ENCODE peak calls at places on chromosomes 7 and 10, in six cellular contexts. One of them, this sample, is unnamed.

GRCh38 chr10:104089621-104090020 is 3.9 kb upstream of the COL17A1 start:
- DNase-seq in trophoblast cell: no peak
- DNase-seq in psoas muscle: no peak
- DNase-seq in uterus: no peak
- DNase-seq in spleen: no peak
- DNase-seq in RWPE1: no peak
- DNase-seq in this sample: no peak

GRCh38 chr10:33113111-33113856 is 155.3 kb upstream of the ITGB1 start:
- DNase-seq in uterus: no peak
- DNase-seq in psoas muscle: no peak
- DNase-seq in trophoblast cell: no peak
- DNase-seq in RWPE1: no peak
- DNase-seq in spleen: no peak
- DNase-seq in this sample: no peak

GRCh38 chr10:84008878-84009277 is 130.4 kb upstream of the GHITM start:
- DNase-seq in uterus: no peak
- DNase-seq in RWPE1: peak
- DNase-seq in spleen: no peak
- DNase-seq in trophoblast cell: peak
- DNase-seq in psoas muscle: no peak
- DNase-seq in this sample: no peak

GRCh38 chr7:10475940-10476641 is 497.6 kb upstream of the PHF14 start:
- DNase-seq in spleen: no peak
- DNase-seq in uterus: no peak
- DNase-seq in psoas muscle: no peak
- DNase-seq in trophoblast cell: no peak
- DNase-seq in RWPE1: no peak
- DNase-seq in this sample: no peak

GRCh38 chr7:107501593-107501992 is 31.7 kb downstream of the GPR22 start:
- DNase-seq in psoas muscle: no peak
- DNase-seq in uterus: no peak
- DNase-seq in RWPE1: peak
- DNase-seq in spleen: no peak
- DNase-seq in trophoblast cell: peak
- DNase-seq in this sample: no peak

GRCh38 chr7:141478845-141479244 is 72.4 kb upstream of the AGK start:
- DNase-seq in psoas muscle: no peak
- DNase-seq in spleen: no peak
- DNase-seq in uterus: no peak
- DNase-seq in trophoblast cell: no peak
- DNase-seq in RWPE1: no peak
- DNase-seq in this sample: no peak

GRCh38 chr7:78970440-78970916 is 483.0 kb downstream of the MAGI2 start:
- DNase-seq in psoas muscle: no peak
- DNase-seq in uterus: no peak
- DNase-seq in trophoblast cell: no peak
- DNase-seq in spleen: no peak
- DNase-seq in RWPE1: no peak
- DNase-seq in this sample: no peak

GRCh38 chr7:101973130-101973529 is 155.7 kb downstream of the CUX1 start:
- DNase-seq in RWPE1: no peak
- DNase-seq in uterus: peak
- DNase-seq in spleen: peak
- DNase-seq in trophoblast cell: no peak
- DNase-seq in psoas muscle: no peak
- DNase-seq in this sample: no peak

GRCh38 chr7:30596043-30596641 is 1.5 kb downstream of the GARS1 start:
- DNase-seq in uterus: no peak
- DNase-seq in trophoblast cell: no peak
- DNase-seq in psoas muscle: no peak
- DNase-seq in RWPE1: peak
- DNase-seq in spleen: no peak
- DNase-seq in this sample: no peak

GRCh38 chr10:124296121-124296812 is 122.5 kb downstream of the OAT start:
- DNase-seq in uterus: no peak
- DNase-seq in psoas muscle: no peak
- DNase-seq in trophoblast cell: no peak
- DNase-seq in RWPE1: peak
- DNase-seq in spleen: no peak
- DNase-seq in this sample: peak

GRCh38 chr10:59079386-59080226 is 96.8 kb upstream of the PHYHIPL start:
- DNase-seq in uterus: no peak
- DNase-seq in trophoblast cell: no peak
- DNase-seq in spleen: no peak
- DNase-seq in RWPE1: peak
- DNase-seq in psoas muscle: no peak
- DNase-seq in this sample: no peak

GRCh38 chr10:59839576-59839975 is 66.8 kb downstream of the CCDC6 start:
- DNase-seq in psoas muscle: no peak
- DNase-seq in RWPE1: no peak
- DNase-seq in uterus: no peak
- DNase-seq in trophoblast cell: no peak
- DNase-seq in spleen: no peak
- DNase-seq in this sample: no peak

GRCh38 chr7:129828989-129829676 is 123.6 kb downstream of the UBE2H start:
- DNase-seq in RWPE1: no peak
- DNase-seq in trophoblast cell: no peak
- DNase-seq in spleen: no peak
- DNase-seq in uterus: no peak
- DNase-seq in psoas muscle: no peak
- DNase-seq in this sample: no peak

GRCh38 chr10:58239561-58240169 is 28.0 kb downstream of the IPMK start:
- DNase-seq in psoas muscle: no peak
- DNase-seq in uterus: no peak
- DNase-seq in RWPE1: peak
- DNase-seq in trophoblast cell: no peak
- DNase-seq in spleen: no peak
- DNase-seq in this sample: no peak

GRCh38 chr7:47441796-47442744 is 139.8 kb downstream of the TNS3 start:
- DNase-seq in trophoblast cell: no peak
- DNase-seq in spleen: no peak
- DNase-seq in psoas muscle: no peak
- DNase-seq in RWPE1: no peak
- DNase-seq in uterus: no peak
- DNase-seq in this sample: no peak

GRCh38 chr10:34538291-34538829 is 276.7 kb downstream of the PARD3 start:
- DNase-seq in trophoblast cell: peak
- DNase-seq in uterus: no peak
- DNase-seq in spleen: no peak
- DNase-seq in RWPE1: no peak
- DNase-seq in psoas muscle: peak
- DNase-seq in this sample: no peak

GRCh38 chr10:6097063-6097462 is 8.2 kb downstream of the RBM17 start:
- DNase-seq in trophoblast cell: no peak
- DNase-seq in spleen: no peak
- DNase-seq in RWPE1: no peak
- DNase-seq in uterus: no peak
- DNase-seq in psoas muscle: no peak
- DNase-seq in this sample: no peak

GRCh38 chr10:86256690-86257315 is 109.8 kb downstream of the GRID1 start:
- DNase-seq in psoas muscle: no peak
- DNase-seq in uterus: no peak
- DNase-seq in RWPE1: no peak
- DNase-seq in spleen: no peak
- DNase-seq in trophoblast cell: no peak
- DNase-seq in this sample: no peak

GRCh38 chr10:103916901-103917300 is 1.1 kb downstream of the STN1 start:
- DNase-seq in RWPE1: peak
- DNase-seq in spleen: no peak
- DNase-seq in psoas muscle: no peak
- DNase-seq in trophoblast cell: no peak
- DNase-seq in uterus: no peak
- DNase-seq in this sample: no peak

GRCh38 chr10:113644185-113645120 is 19.4 kb downstream of the NRAP start:
- DNase-seq in uterus: no peak
- DNase-seq in spleen: no peak
- DNase-seq in psoas muscle: no peak
- DNase-seq in RWPE1: no peak
- DNase-seq in trophoblast cell: peak
- DNase-seq in this sample: no peak

GRCh38 chr7:3063016-3063753 is 19.5 kb upstream of the CARD11 start:
- DNase-seq in spleen: peak
- DNase-seq in psoas muscle: no peak
- DNase-seq in trophoblast cell: no peak
- DNase-seq in uterus: no peak
- DNase-seq in RWPE1: no peak
- DNase-seq in this sample: no peak

GRCh38 chr7:38057829-38058228 is 120.2 kb upstream of the STARD3NL start:
- DNase-seq in psoas muscle: no peak
- DNase-seq in spleen: no peak
- DNase-seq in RWPE1: no peak
- DNase-seq in uterus: no peak
- DNase-seq in trophoblast cell: no peak
- DNase-seq in this sample: no peak

GRCh38 chr7:144656960-144657359 is 178.9 kb downstream of the TPK1 start:
- DNase-seq in spleen: no peak
- DNase-seq in RWPE1: no peak
- DNase-seq in psoas muscle: no peak
- DNase-seq in uterus: no peak
- DNase-seq in trophoblast cell: no peak
- DNase-seq in this sample: no peak

GRCh38 chr10:51999089-51999488 is 299.7 kb upstream of the CSTF2T start:
- DNase-seq in trophoblast cell: no peak
- DNase-seq in psoas muscle: no peak
- DNase-seq in RWPE1: no peak
- DNase-seq in uterus: no peak
- DNase-seq in spleen: no peak
- DNase-seq in this sample: no peak

GRCh38 chr7:144709066-144709465 is 126.8 kb downstream of the TPK1 start:
- DNase-seq in spleen: no peak
- DNase-seq in RWPE1: no peak
- DNase-seq in uterus: no peak
- DNase-seq in psoas muscle: no peak
- DNase-seq in trophoblast cell: no peak
- DNase-seq in this sample: no peak

GRCh38 chr10:93463723-93464511 is 18.2 kb downstream of the MYOF start:
- DNase-seq in spleen: no peak
- DNase-seq in trophoblast cell: no peak
- DNase-seq in psoas muscle: peak
- DNase-seq in RWPE1: no peak
- DNase-seq in uterus: peak
- DNase-seq in this sample: peak

GRCh38 chr7:150955519-150956394 is 22.4 kb downstream of the KCNH2 start:
- DNase-seq in uterus: peak
- DNase-seq in RWPE1: no peak
- DNase-seq in trophoblast cell: no peak
- DNase-seq in spleen: no peak
- DNase-seq in psoas muscle: no peak
- DNase-seq in this sample: peak

GRCh38 chr10:92690211-92691041 is 671 bp downstream of the HHEX start:
- DNase-seq in psoas muscle: peak
- DNase-seq in trophoblast cell: peak
- DNase-seq in spleen: peak
- DNase-seq in RWPE1: peak
- DNase-seq in uterus: peak
- DNase-seq in this sample: peak

GRCh38 chr7:110604885-110605284 is 486.0 kb upstream of the LRRN3 start:
- DNase-seq in psoas muscle: no peak
- DNase-seq in RWPE1: no peak
- DNase-seq in spleen: no peak
- DNase-seq in uterus: no peak
- DNase-seq in trophoblast cell: no peak
- DNase-seq in this sample: no peak

GRCh38 chr7:140031364-140031763 is 31.4 kb downstream of the PARP12 start:
- DNase-seq in RWPE1: no peak
- DNase-seq in uterus: no peak
- DNase-seq in trophoblast cell: no peak
- DNase-seq in spleen: no peak
- DNase-seq in psoas muscle: no peak
- DNase-seq in this sample: no peak

DNA sequence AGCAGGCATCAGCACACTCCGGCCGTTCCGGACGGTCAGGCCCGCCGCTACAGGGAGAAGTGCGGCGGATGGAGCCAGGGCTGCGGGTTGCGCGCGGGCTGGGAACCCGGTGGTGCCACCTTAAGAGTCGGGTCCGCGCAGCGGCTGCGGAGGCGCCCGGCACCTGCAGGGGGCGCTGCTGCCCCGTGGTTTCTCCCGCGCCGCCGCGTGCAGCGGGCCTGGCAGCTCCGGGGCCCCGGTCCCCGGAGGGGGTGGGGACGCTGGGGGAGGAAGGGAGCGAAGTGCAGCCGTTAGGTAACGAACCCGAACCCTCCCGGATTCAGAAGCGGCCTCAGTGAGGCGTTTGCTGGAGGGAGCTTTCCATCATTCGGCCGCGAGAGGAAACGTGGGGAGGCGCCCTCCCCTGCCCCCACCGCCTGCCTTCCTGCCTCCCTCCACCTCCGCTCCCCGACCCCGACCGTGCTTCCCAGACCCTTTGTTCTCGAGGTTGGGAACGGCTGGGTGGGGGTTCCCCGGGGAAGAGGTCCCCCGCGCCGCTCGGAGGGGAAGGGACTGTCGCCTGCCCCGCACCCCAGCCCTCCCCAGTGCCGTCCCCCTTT is 29.7 kb downstream of the SKIDA1 start:
- DNase-seq in trophoblast cell: peak
- DNase-seq in uterus: peak
- DNase-seq in RWPE1: peak
- DNase-seq in psoas muscle: peak
- DNase-seq in spleen: peak
- DNase-seq in this sample: peak
- H3K27ac ChIP-seq in trophoblast cell: peak
- H3K27ac ChIP-seq in uterus: peak
- H3K27ac ChIP-seq in RWPE1: peak
- H3K27ac ChIP-seq in psoas muscle: peak
- H3K27ac ChIP-seq in spleen: peak
- H3K27ac ChIP-seq in this sample: peak

DNA sequence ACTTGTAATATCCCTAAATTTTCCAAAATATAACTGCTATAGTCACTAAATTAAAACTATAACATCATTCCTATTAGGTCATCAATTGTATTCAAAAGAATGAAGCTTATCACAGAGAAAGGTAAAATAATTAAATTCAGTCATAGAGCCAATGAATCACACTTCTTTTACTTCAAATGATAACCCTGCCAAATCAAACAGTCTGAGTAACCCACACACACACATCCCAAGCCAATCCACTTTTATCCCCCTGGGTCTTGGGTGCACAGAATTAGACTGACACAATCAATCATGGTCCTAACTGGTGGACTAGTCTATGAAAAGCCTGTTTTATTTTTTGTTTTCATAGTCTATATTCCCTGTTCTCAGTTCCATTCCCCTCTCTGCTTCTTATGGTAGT is 25.6 kb downstream of the CTNNA3 start:
- DNase-seq in psoas muscle: no peak
- DNase-seq in spleen: no peak
- DNase-seq in RWPE1: peak
- DNase-seq in trophoblast cell: no peak
- DNase-seq in uterus: no peak
- DNase-seq in this sample: no peak
- H3K27ac ChIP-seq in psoas muscle: no peak
- H3K27ac ChIP-seq in spleen: no peak
- H3K27ac ChIP-seq in RWPE1: no peak
- H3K27ac ChIP-seq in trophoblast cell: no peak
- H3K27ac ChIP-seq in uterus: no peak
- H3K27ac ChIP-seq in this sample: no peak

GRCh38 chr10:16992611-16993119 is 136.9 kb downstream of the CUBN start:
- DNase-seq in spleen: no peak
- DNase-seq in RWPE1: no peak
- DNase-seq in uterus: no peak
- DNase-seq in trophoblast cell: no peak
- DNase-seq in psoas muscle: no peak
- DNase-seq in this sample: no peak
- H3K27ac ChIP-seq in spleen: no peak
- H3K27ac ChIP-seq in RWPE1: no peak
- H3K27ac ChIP-seq in uterus: no peak
- H3K27ac ChIP-seq in trophoblast cell: no peak
- H3K27ac ChIP-seq in psoas muscle: no peak
- H3K27ac ChIP-seq in this sample: no peak

GRCh38 chr7:148319316-148319808 is 271.2 kb upstream of the C7orf33 start:
- DNase-seq in uterus: no peak
- DNase-seq in trophoblast cell: no peak
- DNase-seq in RWPE1: no peak
- DNase-seq in spleen: no peak
- DNase-seq in psoas muscle: no peak
- DNase-seq in this sample: no peak
- H3K27ac ChIP-seq in uterus: no peak
- H3K27ac ChIP-seq in trophoblast cell: no peak
- H3K27ac ChIP-seq in RWPE1: no peak
- H3K27ac ChIP-seq in spleen: no peak
- H3K27ac ChIP-seq in psoas muscle: no peak
- H3K27ac ChIP-seq in this sample: no peak

This sample was measured in left lung.